ENCODE peak calls at places on chromosomes 6 and 20, in ten cellular contexts. C, U, F, Q, O, S, D, Z, N and L are unnamed samples.

GRCh38 chr6:152094992-152095592 is 287.6 kb downstream of the ESR1 start:
- DNase-seq in O (peak), S (no peak), Q (no peak), C (peak), D (peak), Z (peak), F (peak), U (peak), N (no peak), L (no peak)

GRCh38 chr20:8007490-8007889 is 12.1 kb downstream of the TMX4 start:
- DNase-seq in U (no peak), Z (peak), N (no peak), F (no peak), O (no peak), C (no peak), D (no peak), S (no peak), Q (no peak), L (no peak)

GRCh38 chr6:117448732-117449131 is 23.0 kb upstream of the ROS1 start:
- DNase-seq in F (no peak), C (peak), Z (no peak), O (no peak), D (no peak), U (no peak), Q (no peak), N (no peak), S (no peak), L (no peak)

GRCh38 chr6:156646496-156646895 is 130.7 kb upstream of the ARID1B start:
- DNase-seq in Q (no peak), U (no peak), Z (no peak), F (no peak), C (no peak), S (no peak), N (no peak), O (no peak), D (no peak), L (no peak)

GRCh38 chr6:1798965-1799325 is 189.2 kb downstream of the FOXC1 start:
- DNase-seq in C (no peak), U (no peak), Z (no peak), D (no peak), O (no peak), S (no peak), Q (no peak), N (no peak), F (no peak), L (no peak)

GRCh38 chr6:329888-330691 is 37.8 kb downstream of the DUSP22 start:
- DNase-seq in F (no peak), D (peak), U (peak), Q (no peak), O (no peak), Z (peak), S (no peak), N (no peak), C (no peak), L (no peak)

GRCh38 chr6:158312672-158313397 is 570 bp downstream of the TULP4 start:
- DNase-seq in S (no peak), Q (no peak), F (no peak), C (no peak), Z (no peak), U (no peak), N (no peak), O (no peak), D (no peak), L (no peak)

GRCh38 chr6:137043710-137044365 is 927 bp downstream of the IL20RA start:
- DNase-seq in U (peak), O (no peak), Z (peak), S (peak), D (peak), F (no peak), C (peak), N (peak), Q (peak), L (no peak)

GRCh38 chr6:89928604-89929003 is 34.3 kb downstream of the GJA10 start:
- DNase-seq in U (no peak), C (no peak), F (no peak), O (no peak), D (no peak), N (no peak), S (no peak), Q (no peak), Z (no peak), L (no peak)

GRCh38 chr6:113994934-113995342 is 24.0 kb upstream of the HDAC2 start:
- DNase-seq in N (peak), Q (peak), F (peak), S (peak), C (peak), U (no peak), D (peak), O (peak), Z (peak), L (no peak)

GRCh38 chr6:88586371-88587157 is 376.9 kb downstream of the RNGTT start:
- DNase-seq in F (peak), D (peak), O (no peak), Q (no peak), S (no peak), N (no peak), Z (no peak), C (no peak), U (peak), L (no peak)

GRCh38 chr20:3973705-3974104 is 41.7 kb downstream of the RNF24 start:
- DNase-seq in C (no peak), Z (no peak), S (no peak), D (no peak), F (no peak), O (no peak), Q (no peak), N (no peak), U (no peak), L (no peak)

GRCh38 chr20:50450961-50451752 is 59.0 kb upstream of the PTPN1 start:
- DNase-seq in C (peak), Z (peak), D (peak), N (no peak), O (no peak), S (peak), F (peak), U (peak), Q (no peak), L (no peak)